ENCODE peak calls at places on chromosomes 12 and 14, in ten cellular contexts. H, G, C, X, M, V, N, A, U and I are unnamed samples.
A peak's percentile ranks its signal among the peaks of the same experiment; 100 is the strongest.

GRCh38 chr12:117356048-117356447 is 5.4 kb downstream of the NOS1 start:
- DNase-seq in H (no peak), G (no peak), C (no peak), X (no peak), M (no peak), V (no peak), N (no peak), A (peak; percentile 64), U (no peak), I (no peak)

GRCh38 chr14:105476937-105477658 is 2.5 kb downstream of the CRIP2 start:
- DNase-seq in H (no peak), G (no peak), C (no peak), X (no peak), M (no peak), V (no peak), N (no peak), A (no peak), U (no peak), I (no peak)

GRCh38 chr12:14373202-14373601 is 7.7 kb downstream of the ATF7IP start:
- DNase-seq in H (no peak), G (no peak), C (no peak), X (no peak), M (no peak), V (no peak), N (no peak), A (peak; percentile 61), U (no peak), I (no peak)

GRCh38 chr12:60830381-60830780 is 1234.6 kb downstream of the SLC16A7 start:
- DNase-seq in H (no peak), G (no peak), C (no peak), X (no peak), M (no peak), V (no peak), N (no peak), A (no peak), U (no peak), I (no peak)

GRCh38 chr12:31346211-31346610 is 20.3 kb upstream of the SINHCAF start:
- DNase-seq in H (no peak), G (no peak), C (no peak), X (no peak), M (no peak), V (no peak), N (no peak), A (no peak), U (no peak), I (no peak)

GRCh38 chr12:26770239-26771070 is 62.5 kb downstream of the ITPR2 start:
- DNase-seq in H (no peak), G (no peak), C (no peak), X (no peak), M (no peak), V (no peak), N (no peak), A (peak; percentile 9), U (no peak), I (no peak)

GRCh38 chr14:100417466-100417865 is 94.3 kb downstream of the SLC25A47 start:
- DNase-seq in H (no peak), G (no peak), C (no peak), X (no peak), M (no peak), V (no peak), N (peak; percentile 52), A (peak; percentile 96), U (peak; percentile 81), I (no peak)

GRCh38 chr12:118011377-118011776 is 5.1 kb upstream of the RFC5 start:
- DNase-seq in H (no peak), G (no peak), C (no peak), X (no peak), M (no peak), V (no peak), N (no peak), A (no peak), U (no peak), I (no peak)

GRCh38 chr14:60805881-60806569 is 71.5 kb downstream of the MNAT1 start:
- DNase-seq in H (no peak), G (no peak), C (no peak), X (no peak), M (no peak), V (no peak), N (no peak), A (peak; percentile 63), U (no peak), I (no peak)

GRCh38 chr12:48004941-48005749 is 869 bp upstream of the COL2A1 start:
- DNase-seq in H (no peak), G (no peak), C (no peak), X (no peak), M (no peak), V (no peak), N (no peak), A (no peak), U (no peak), I (no peak)

GRCh38 chr14:67241416-67242362 is at the start of gene PALS1:
- DNase-seq in H (peak; percentile 19), G (no peak), C (no peak), X (no peak), M (peak; percentile 49), V (peak; percentile 57), N (no peak), A (peak; percentile 88), U (peak; percentile 90), I (no peak)

GRCh38 chr12:109461846-109462766 is 15.0 kb downstream of the KCTD10 start:
- DNase-seq in H (no peak), G (no peak), C (no peak), X (no peak), M (no peak), V (no peak), N (peak; percentile 75), A (peak; percentile 72), U (no peak), I (no peak)

GRCh38 chr12:47742253-47742825 is 16.3 kb downstream of the RAPGEF3 start:
- DNase-seq in H (no peak), G (peak; percentile 56), C (peak; percentile 49), X (peak; percentile 71), M (peak; percentile 66), V (peak; percentile 58), N (no peak), A (peak; percentile 55), U (peak; percentile 36), I (no peak)

GRCh38 chr12:51823875-51824565 is 24.5 kb downstream of the FIGNL2 start:
- DNase-seq in H (no peak), G (peak; percentile 70), C (no peak), X (peak; percentile 37), M (no peak), V (no peak), N (no peak), A (peak; percentile 74), U (peak; percentile 84), I (no peak)

GRCh38 chr14:89243765-89244164 is 173.3 kb downstream of the FOXN3 start:
- DNase-seq in H (no peak), G (no peak), C (no peak), X (no peak), M (no peak), V (no peak), N (no peak), A (no peak), U (no peak), I (no peak)

GRCh38 chr12:133130808-133131128 is 341 bp downstream of the ZNF10 start:
- DNase-seq in H (no peak), G (peak; percentile 41), C (no peak), X (no peak), M (no peak), V (no peak), N (peak; percentile 29), A (no peak), U (no peak), I (no peak)

GRCh38 chr14:72523397-72524157 is 370.3 kb downstream of the DPF3 start:
- DNase-seq in H (no peak), G (no peak), C (no peak), X (no peak), M (no peak), V (no peak), N (peak; percentile 55), A (no peak), U (no peak), I (no peak)